ENCODE peak calls at places on chromosome 21, in ten cellular contexts. N is right cardiac atrium; K is WTC11; B is body of pancreas; V is H7; D is NCI-H1092; Q is activated T-helper 9 cell treated with anti-CD3 and anti-CD28 coated beads, Interleukin-2, amount 50 U/mL, for 16 hours; R is activated T-cell treated with anti-CD3 and anti-CD28 coated beads, Interleukin-2, amount 50 U/mL, for 72 hours; I is H4; F is trophoblast cell. W is an unnamed sample.

GRCh38 chr21:29433366-29434059 is 134.8 kb downstream of the BACH1 start:
- DNase-seq in N (no peak), K (no peak), B (no peak), V (no peak), D (no peak), Q (no peak), R (no peak), I (no peak), F (peak), W (peak)

GRCh38 chr21:46066843-46067331 is 31.0 kb upstream of the COL6A2 start:
- DNase-seq in N (peak), K (no peak), B (no peak), V (peak), D (no peak), Q (no peak), R (no peak), I (no peak), F (peak), W (no peak)

GRCh38 chr21:25974937-25975336 is 195.6 kb downstream of the APP start:
- DNase-seq in N (peak), K (no peak), B (no peak), V (no peak), D (no peak), Q (no peak), R (no peak), I (no peak), F (no peak), W (no peak)

GRCh38 chr21:33011462-33011861 is 14.3 kb upstream of the OLIG2 start:
- DNase-seq in N (no peak), K (no peak), B (no peak), V (no peak), D (no peak), Q (no peak), R (no peak), I (peak), F (peak), W (peak)

GRCh38 chr21:30227633-30228404 is 11.9 kb upstream of the CLDN8 start:
- DNase-seq in N (peak), K (no peak), B (no peak), V (no peak), D (no peak), Q (no peak), R (no peak), I (peak), F (peak), W (peak)

GRCh38 chr21:24844672-24845071 is 762.6 kb downstream of the MRPL39 start:
- DNase-seq in N (no peak), K (no peak), B (no peak), V (no peak), D (peak), Q (no peak), R (no peak), I (no peak), F (no peak), W (no peak)

GRCh38 chr21:46427516-46427915 is 31.2 kb upstream of the DIP2A start:
- DNase-seq in N (no peak), K (no peak), B (no peak), V (peak), D (no peak), Q (no peak), R (no peak), I (no peak), F (no peak), W (no peak)

GRCh38 chr21:27725916-27726315 is 759.0 kb upstream of the ADAMTS5 start:
- DNase-seq in N (no peak), K (no peak), B (no peak), V (no peak), D (no peak), Q (no peak), R (no peak), I (peak), F (no peak), W (no peak)

GRCh38 chr21:37558676-37559204 is 192.2 kb downstream of the DYRK1A start:
- DNase-seq in N (no peak), K (no peak), B (no peak), V (no peak), D (no peak), Q (no peak), R (no peak), I (no peak), F (no peak), W (no peak)

GRCh38 chr21:34185051-34185750 is 111.8 kb downstream of the MRPS6 start:
- DNase-seq in N (no peak), K (no peak), B (no peak), V (no peak), D (no peak), Q (no peak), R (no peak), I (no peak), F (no peak), W (no peak)

GRCh38 chr21:46254208-46254975 is 25.8 kb upstream of the LSS start:
- DNase-seq in N (no peak), K (no peak), B (no peak), V (no peak), D (no peak), Q (no peak), R (no peak), I (no peak), F (no peak), W (no peak)

GRCh38 chr21:44574457-44575306 is 1.2 kb downstream of the KRTAP10-4 start:
- DNase-seq in N (no peak), K (no peak), B (no peak), V (peak), D (no peak), Q (no peak), R (no peak), I (no peak), F (no peak), W (no peak)

GRCh38 chr21:44972821-44973220 is 33.0 kb downstream of the SLX9 start:
- DNase-seq in N (no peak), K (no peak), B (no peak), V (no peak), D (no peak), Q (no peak), R (no peak), I (peak), F (peak), W (no peak)

GRCh38 chr21:37557261-37557950 is 190.8 kb downstream of the DYRK1A start:
- DNase-seq in N (no peak), K (no peak), B (no peak), V (no peak), D (no peak), Q (no peak), R (no peak), I (no peak), F (no peak), W (no peak)

GRCh38 chr21:28253378-28253777 is 739.3 kb downstream of the LTN1 start:
- DNase-seq in N (no peak), K (no peak), B (no peak), V (no peak), D (no peak), Q (no peak), R (no peak), I (no peak), F (peak), W (no peak)

GRCh38 chr21:37565530-37566223 is 199.1 kb downstream of the DYRK1A start:
- DNase-seq in N (no peak), K (no peak), B (no peak), V (no peak), D (no peak), Q (no peak), R (no peak), I (peak), F (no peak), W (no peak)

GRCh38 chr21:15731243-15731613 is 1.4 kb downstream of the USP25 start:
- DNase-seq in N (no peak), K (no peak), B (no peak), V (no peak), D (no peak), Q (no peak), R (no peak), I (no peak), F (peak), W (no peak)

GRCh38 chr21:43340491-43341348 is 86.2 kb downstream of the SIK1 start:
- DNase-seq in N (peak), K (no peak), B (no peak), V (no peak), D (no peak), Q (no peak), R (no peak), I (peak), F (peak), W (no peak)

GRCh38 chr21:46667191-46667734 is 31.8 kb downstream of the PRMT2 start:
- DNase-seq in N (no peak), K (peak), B (no peak), V (peak), D (no peak), Q (no peak), R (peak), I (no peak), F (peak), W (no peak)

GRCh38 chr21:38797470-38797869 is 8.3 kb upstream of the ETS2 start:
- DNase-seq in N (no peak), K (no peak), B (no peak), V (no peak), D (no peak), Q (no peak), R (no peak), I (peak), F (peak), W (no peak)

GRCh38 chr21:27480841-27481261 is 514.0 kb upstream of the ADAMTS5 start:
- DNase-seq in N (no peak), K (no peak), B (no peak), V (no peak), D (no peak), Q (no peak), R (no peak), I (peak), F (peak), W (no peak)

GRCh38 chr21:17391811-17392340 is 121.0 kb upstream of the CXADR start:
- DNase-seq in N (no peak), K (no peak), B (no peak), V (no peak), D (no peak), Q (no peak), R (no peak), I (no peak), F (no peak), W (no peak)

W was measured in AG04449.